ENCODE peak calls at places on chromosome 3, in eight cellular contexts. F is tibial artery, U is neural progenitor cell, A is cardiac muscle cell, S is stomach, C is ovary, I is Peyer's patch, P is uterus. N is an unnamed sample.

GRCh38 chr3:186519021-186519658 is 25.0 kb downstream of the CRYGS start:
- DNase-seq in F (no peak), U (no peak), A (no peak), S (no peak), C (no peak), I (peak; percentile 70), P (no peak), N (peak; percentile 59)

GRCh38 chr3:5806192-5806591 is 618.7 kb downstream of the EDEM1 start:
- DNase-seq in F (no peak), U (peak; percentile 41), A (no peak), S (no peak), C (no peak), I (no peak), P (no peak), N (no peak)

GRCh38 chr3:72997421-72997961 is 880 bp downstream of the PPP4R2 start:
- DNase-seq in F (no peak), U (peak; percentile 65), A (peak; percentile 67), S (no peak), C (peak; percentile 20), I (peak; percentile 18), P (no peak), N (peak; percentile 19)

GRCh38 chr3:143482106-143483088 is 362.8 kb downstream of the CHST2 start:
- DNase-seq in F (no peak), U (no peak), A (no peak), S (peak; percentile 50), C (no peak), I (no peak), P (no peak), N (no peak)

GRCh38 chr3:129343643-129344360 is 65.1 kb downstream of the HMCES start:
- DNase-seq in F (no peak), U (peak; percentile 77), A (peak; percentile 49), S (peak; percentile 56), C (no peak), I (no peak), P (no peak), N (no peak)

GRCh38 chr3:172803489-172803888 is 53.0 kb downstream of the ECT2 start:
- DNase-seq in F (no peak), U (no peak), A (no peak), S (no peak), C (no peak), I (no peak), P (no peak), N (no peak)

GRCh38 chr3:143309622-143310190 is 190.1 kb downstream of the CHST2 start:
- DNase-seq in F (no peak), U (no peak), A (no peak), S (no peak), C (peak; percentile 19), I (no peak), P (no peak), N (no peak)

GRCh38 chr3:48715179-48715800 is 1.7 kb downstream of the IP6K2 start:
- DNase-seq in F (no peak), U (peak; percentile 81), A (peak; percentile 47), S (no peak), C (no peak), I (no peak), P (no peak), N (no peak)

GRCh38 chr3:13301295-13301987 is 118.7 kb downstream of the NUP210 start:
- DNase-seq in F (no peak), U (peak; percentile 41), A (peak; percentile 65), S (no peak), C (no peak), I (no peak), P (no peak), N (no peak)

GRCh38 chr3:190041333-190042041 is 79.2 kb downstream of the P3H2 start:
- DNase-seq in F (no peak), U (peak; percentile 46), A (no peak), S (no peak), C (no peak), I (no peak), P (no peak), N (no peak)

GRCh38 chr3:13262493-13263211 is 157.5 kb downstream of the NUP210 start:
- DNase-seq in F (no peak), U (no peak), A (peak; percentile 46), S (no peak), C (no peak), I (peak; percentile 28), P (no peak), N (no peak)

GRCh38 chr3:46271910-46272309 is 29.6 kb downstream of the CCR3 start:
- DNase-seq in F (no peak), U (no peak), A (no peak), S (no peak), C (no peak), I (no peak), P (no peak), N (no peak)

GRCh38 chr3:83941990-83942710 is 1016.6 kb upstream of the CADM2 start:
- DNase-seq in F (no peak), U (no peak), A (no peak), S (no peak), C (no peak), I (no peak), P (no peak), N (no peak)

GRCh38 chr3:83946045-83946444 is 1012.7 kb upstream of the CADM2 start:
- DNase-seq in F (no peak), U (no peak), A (no peak), S (no peak), C (no peak), I (no peak), P (no peak), N (no peak)

GRCh38 chr3:83946554-83946953 is 1012.2 kb upstream of the CADM2 start:
- DNase-seq in F (no peak), U (peak; percentile 21), A (no peak), S (no peak), C (no peak), I (no peak), P (no peak), N (no peak)
- TF ChIP-seq CTCF in F (no peak), U (peak; percentile 32), A (no peak), S (no peak), C (no peak), I (no peak), P (no peak), N (no peak)

GRCh38 chr3:139263798-139264197 is 80.0 kb upstream of the MRPS22 start:
- DNase-seq in F (no peak), U (no peak), A (no peak), S (no peak), C (no peak), I (no peak), P (no peak), N (no peak)

GRCh38 chr3:139264375-139264774 is 79.4 kb upstream of the MRPS22 start:
- DNase-seq in F (no peak), U (no peak), A (no peak), S (no peak), C (no peak), I (no peak), P (no peak), N (no peak)

GRCh38 chr3:139265131-139266016 is 78.4 kb upstream of the MRPS22 start:
- DNase-seq in F (no peak), U (no peak), A (no peak), S (no peak), C (no peak), I (no peak), P (no peak), N (no peak)

GRCh38 chr3:139269984-139270383 is 73.8 kb upstream of the MRPS22 start:
- DNase-seq in F (peak; percentile 34), U (no peak), A (no peak), S (no peak), C (no peak), I (no peak), P (no peak), N (no peak)

DNA sequence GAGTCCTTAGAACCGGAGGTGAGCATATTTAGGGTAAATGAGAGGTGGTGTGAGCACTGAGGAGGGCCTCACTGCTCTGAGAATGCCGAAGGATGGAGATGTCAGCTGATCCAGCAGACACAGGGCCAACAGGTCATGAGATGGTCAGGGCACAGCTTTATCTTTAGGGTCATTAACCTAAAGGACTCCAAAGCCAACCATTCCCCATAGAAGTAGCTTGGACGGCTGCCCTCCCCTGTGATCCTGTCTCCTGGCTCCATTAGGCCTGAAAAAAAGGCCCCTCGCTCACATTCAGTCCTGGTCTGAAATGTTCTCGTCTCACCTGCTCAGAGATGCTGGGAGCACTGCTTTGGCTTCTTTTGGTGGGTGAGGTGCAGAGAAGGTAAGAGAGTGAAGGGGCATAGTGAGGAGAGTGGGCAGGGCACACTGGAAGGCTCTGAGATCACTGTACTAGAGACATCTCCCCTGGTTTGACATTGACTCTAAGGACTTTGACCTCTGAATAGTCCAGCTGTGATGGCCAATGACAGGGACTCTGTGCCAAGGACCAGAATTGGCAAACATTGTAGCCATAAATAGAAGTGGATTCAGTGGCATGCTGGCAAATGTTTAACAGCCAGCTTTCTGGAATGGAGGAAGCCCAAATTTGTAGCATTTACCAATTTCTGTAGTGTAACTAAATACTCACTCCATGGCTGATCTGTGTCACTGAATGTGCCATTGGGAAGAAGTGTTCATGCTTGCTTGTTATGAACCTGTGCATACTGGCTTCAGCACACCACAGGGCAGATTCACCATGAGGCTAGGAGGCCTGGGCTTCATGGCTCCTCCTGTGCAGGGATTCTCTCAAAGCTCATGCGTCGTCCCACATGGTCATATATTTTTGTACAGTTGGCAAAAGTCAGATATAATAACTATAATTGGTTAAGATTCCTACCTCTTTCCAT is 76.2 kb upstream of the MRPS22 start:
- DNase-seq in F (no peak), U (no peak), A (no peak), S (no peak), C (no peak), I (no peak), P (no peak), N (no peak)
- H3K27ac ChIP-seq in F (no peak overlapping the region), U (no peak overlapping the region), A (no peak overlapping the region), S (no peak overlapping the region), C (no peak overlapping the region), I (no peak overlapping the region), P (no peak overlapping the region), N (no peak overlapping the region)

DNA sequence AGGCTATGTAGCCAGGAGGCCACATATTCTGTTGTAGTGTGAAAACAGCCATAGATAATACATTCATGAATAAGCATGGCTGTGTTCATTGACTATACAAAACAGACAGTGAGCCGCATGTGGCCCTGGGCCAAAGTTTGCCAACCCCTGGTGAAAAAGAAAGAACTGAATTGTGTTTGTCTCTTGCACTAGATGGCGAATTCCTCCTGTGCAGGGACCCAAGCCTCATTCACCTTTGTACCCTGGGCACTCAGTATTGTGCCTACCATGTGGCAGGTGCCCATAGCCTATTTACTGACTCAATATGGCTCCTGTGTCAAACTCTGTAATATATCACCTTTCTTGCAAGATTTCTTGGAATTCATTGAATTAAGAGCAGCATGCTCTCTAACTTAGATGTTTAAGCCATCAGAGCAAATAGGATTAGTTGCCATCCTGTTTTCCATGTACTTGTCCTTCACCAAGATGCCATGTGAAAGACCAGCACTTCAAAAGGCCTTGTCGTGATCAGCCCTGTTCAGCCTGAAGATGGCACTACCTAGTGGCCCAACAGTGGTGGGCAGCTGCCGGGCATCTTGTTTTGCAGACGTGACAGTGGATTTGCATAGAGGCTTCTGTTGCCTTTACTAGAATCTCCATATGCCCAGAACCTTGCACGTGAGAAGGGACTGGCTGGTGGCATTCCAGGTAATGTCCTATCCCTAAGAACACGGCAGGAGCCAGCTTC is 50.9 kb upstream of the CMTM7 start:
- DNase-seq in F (no peak), U (no peak), A (no peak), S (no peak), C (no peak), I (no peak), P (no peak), N (no peak)
- TF ChIP-seq CTCF in F (no peak), U (no peak), A (no peak), S (no peak), C (no peak), I (no peak), P (no peak), N (no peak)

DNA sequence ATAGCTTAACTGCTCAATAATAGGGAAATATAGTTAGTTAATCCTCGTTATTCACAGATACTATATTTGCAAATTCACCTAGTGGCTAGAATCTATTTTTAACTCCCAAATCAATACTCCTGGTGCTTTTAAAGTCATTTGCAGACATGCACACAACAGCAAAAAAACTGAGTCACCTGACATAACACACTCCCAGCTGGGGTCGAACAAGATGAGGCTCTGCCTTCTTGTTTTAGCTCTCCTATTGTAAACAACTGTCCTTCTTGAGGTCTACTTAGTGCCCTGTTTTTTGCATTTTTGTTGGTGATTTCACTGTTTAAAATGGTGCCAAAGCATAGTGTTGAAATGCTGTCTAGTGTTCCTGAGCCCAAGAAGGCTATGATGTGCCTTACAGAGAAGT is 18.4 kb downstream of the MAP3K13 start:
- DNase-seq in F (no peak), U (no peak), A (no peak), S (no peak), C (no peak), I (no peak), P (no peak), N (no peak)
- H3K27ac ChIP-seq in F (no peak overlapping the region), U (no peak overlapping the region), A (no peak overlapping the region), S (no peak overlapping the region), C (no peak overlapping the region), I (no peak overlapping the region), P (no peak overlapping the region), N (no peak overlapping the region)